ENCODE peak calls at places on chromosome 11, in six cellular contexts. J, L, S, A, D and O are unnamed samples. For H3K9me3, the result is how much of the 10 kb centered on the place peaks cover.

GRCh38 chr11:130476922-130477491 is 28.6 kb downstream of the ADAMTS15 start:
- DNase-seq in J (no peak), L (peak), S (no peak), A (no peak), D (no peak), O (no peak)

GRCh38 chr11:61056981-61057380 is 45.3 kb upstream of the CD5 start:
- DNase-seq in J (no peak), L (no peak), S (no peak), A (no peak), D (no peak), O (no peak)

GRCh38 chr11:256952-257737 is 20.4 kb downstream of the PSMD13 start:
- DNase-seq in J (no peak), L (no peak), S (no peak), A (no peak), D (no peak), O (no peak)

GRCh38 chr11:10742460-10743208 is 8.4 kb upstream of the CTR9 start:
- DNase-seq in J (peak), L (peak), S (no peak), A (no peak), D (no peak), O (peak)

GRCh38 chr11:58711832-58712231 is 19.9 kb downstream of the GLYAT start:
- DNase-seq in J (no peak), L (no peak), S (no peak), A (no peak), D (no peak), O (no peak)

GRCh38 chr11:130785376-130786110 is 130.7 kb downstream of the SNX19 start:
- DNase-seq in J (peak), L (no peak), S (peak), A (no peak), D (no peak), O (peak)

GRCh38 chr11:104700609-104701008 is 197.7 kb downstream of the CASP12 start:
- DNase-seq in J (peak), L (peak), S (no peak), A (no peak), D (no peak), O (peak)

GRCh38 chr11:19763315-19763714 is 50.7 kb downstream of the NAV2 start:
- DNase-seq in J (no peak), L (no peak), S (no peak), A (no peak), D (no peak), O (no peak)

GRCh38 chr11:62921573-62922188 is 518 bp upstream of the CHRM1 start:
- DNase-seq in J (no peak), L (peak), S (no peak), A (no peak), D (no peak), O (peak)

GRCh38 chr11:94128171-94128745 is 383 bp upstream of the PANX1 start:
- DNase-seq in J (no peak), L (no peak), S (no peak), A (no peak), D (no peak), O (no peak)

GRCh38 chr11:72589802-72590761 is 84.1 kb downstream of the PDE2A start:
- DNase-seq in J (peak), L (peak), S (peak), A (peak), D (no peak), O (no peak)

GRCh38 chr11:75513250-75513649 is 12.5 kb downstream of the GDPD5 start:
- DNase-seq in J (no peak), L (no peak), S (no peak), A (no peak), D (no peak), O (peak)

GRCh38 chr11:126153999-126154398 is 57.5 kb downstream of the RPUSD4 start:
- DNase-seq in J (peak), L (no peak), S (peak), A (no peak), D (no peak), O (peak)

GRCh38 chr11:69444381-69445130 is 36.9 kb upstream of the LINC01488 start:
- DNase-seq in J (peak), L (peak), S (no peak), A (peak), D (no peak), O (peak)

GRCh38 chr11:69443138-69443967 is 38.1 kb upstream of the LINC01488 start:
- DNase-seq in J (peak), L (peak), S (peak), A (peak), D (peak), O (peak)

GRCh38 chr11:69443968-69444364 is 37.5 kb upstream of the LINC01488 start:
- DNase-seq in J (peak), L (no peak), S (no peak), A (no peak), D (no peak), O (peak)

GRCh38 chr11:69446108-69446507 is 35.4 kb upstream of the LINC01488 start:
- DNase-seq in J (no peak), L (no peak), S (no peak), A (no peak), D (no peak), O (no peak)

GRCh38 chr11:69445131-69445470 is 36.4 kb upstream of the LINC01488 start:
- DNase-seq in J (no peak), L (no peak), S (no peak), A (no peak), D (no peak), O (no peak)
- H3K18ac ChIP-seq in J (peak), L (peak), S (peak), A (no peak), D (no peak), O (no peak)

GRCh38 chr11:45858751-45859398 is 11.6 kb downstream of the CRY2 start:
- DNase-seq in J (no peak), L (no peak), S (no peak), A (no peak), D (no peak), O (no peak)
- H3K9ac ChIP-seq in J (peak), L (no peak), S (peak), A (no peak), D (no peak), O (peak)

GRCh38 chr11:2662430-2663299 is 37.1 kb downstream of the KCNQ1OT1 start:
- DNase-seq in J (no peak), L (no peak), S (no peak), A (no peak), D (no peak), O (no peak)
- H3K9me3 ChIP-seq in J (half or more), L (under half), S (under half), A (under half), D (half or more), O (under half)

GRCh38 chr11:26144309-26144690 is 187.6 kb upstream of the ANO3 start:
- DNase-seq in J (no peak), L (peak), S (no peak), A (no peak), D (no peak), O (no peak)
- H3K18ac ChIP-seq in J (no peak), L (no peak), S (no peak), A (no peak), D (no peak), O (no peak)

DNA sequence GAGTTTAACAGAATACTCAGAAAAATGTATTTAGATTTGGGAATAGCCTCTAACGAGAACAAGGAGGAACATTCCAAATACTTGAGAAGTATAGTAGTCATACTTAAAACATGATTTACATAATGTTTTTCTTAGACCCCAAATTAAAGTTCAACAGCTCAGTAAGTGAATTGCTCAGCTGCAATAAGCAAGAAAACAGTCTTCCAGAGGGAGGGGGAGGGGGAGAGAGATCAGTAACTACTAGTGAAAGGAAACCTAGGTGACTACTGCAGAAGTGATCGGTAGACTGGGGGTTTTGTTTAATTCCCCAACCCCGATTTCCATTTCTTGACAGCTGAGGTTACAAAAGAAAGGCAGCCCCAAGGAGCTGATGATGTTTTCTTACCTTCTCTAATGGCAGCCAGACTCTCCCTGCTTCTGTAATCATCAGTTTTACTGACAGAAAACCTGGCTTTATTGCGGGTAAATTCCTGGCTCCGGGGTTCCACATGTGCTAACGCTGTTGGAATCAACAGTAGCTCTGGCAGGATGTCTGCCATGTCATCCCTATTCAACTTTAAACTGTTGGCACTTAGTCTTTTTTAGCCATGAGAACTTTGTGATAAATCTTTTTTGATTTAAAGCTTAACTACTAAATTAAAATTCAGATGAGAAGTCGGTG is 82.4 kb upstream of the BIRC3 start:
- DNase-seq in J (no peak), L (no peak), S (no peak), A (no peak), D (no peak), O (no peak)
- H3K9ac ChIP-seq in J (no peak), L (no peak), S (no peak), A (no peak), D (no peak), O (no peak)

DNA sequence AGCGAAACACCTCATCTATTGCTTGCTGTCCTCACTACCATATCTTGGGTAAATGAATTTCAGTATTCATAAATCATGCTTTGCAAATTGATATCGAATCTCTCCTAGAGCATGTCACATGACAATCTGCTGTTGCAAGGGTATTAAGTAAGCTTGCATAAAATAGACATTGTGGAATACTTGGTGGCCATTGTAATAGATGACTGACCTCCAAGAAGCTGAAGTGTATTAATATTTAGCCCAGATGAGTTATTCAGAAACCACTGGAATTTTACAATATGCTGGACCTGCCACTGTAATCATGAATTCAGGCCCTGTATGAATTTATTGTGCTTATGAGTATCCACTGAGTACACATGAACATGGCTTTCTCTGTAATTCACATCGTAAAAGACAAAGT is 289.7 kb upstream of the ARHGAP42 start:
- DNase-seq in J (no peak), L (no peak), S (no peak), A (no peak), D (no peak), O (no peak)
- H3K9me3 ChIP-seq in J (under half), L (under half), S (under half), A (under half), D (under half), O (under half)

DNA sequence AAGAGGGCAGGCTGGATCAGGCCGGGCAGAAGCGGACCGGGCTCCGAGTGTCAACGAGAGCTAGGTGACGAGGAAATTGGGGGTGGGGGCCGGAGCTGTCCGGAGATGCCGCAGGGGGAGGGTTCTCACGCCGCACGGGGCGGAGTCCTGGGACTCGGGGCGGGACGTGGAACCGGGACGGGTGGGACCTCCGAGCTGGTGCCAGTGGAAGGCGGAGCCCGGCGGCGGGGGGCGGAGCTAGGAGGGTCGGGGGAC is 207 bp downstream of the FKBP2 start:
- DNase-seq in J (no peak), L (no peak), S (no peak), A (no peak), D (no peak), O (no peak)
- H3K18ac ChIP-seq in J (peak), L (peak), S (peak), A (peak), D (peak), O (peak)

DNA sequence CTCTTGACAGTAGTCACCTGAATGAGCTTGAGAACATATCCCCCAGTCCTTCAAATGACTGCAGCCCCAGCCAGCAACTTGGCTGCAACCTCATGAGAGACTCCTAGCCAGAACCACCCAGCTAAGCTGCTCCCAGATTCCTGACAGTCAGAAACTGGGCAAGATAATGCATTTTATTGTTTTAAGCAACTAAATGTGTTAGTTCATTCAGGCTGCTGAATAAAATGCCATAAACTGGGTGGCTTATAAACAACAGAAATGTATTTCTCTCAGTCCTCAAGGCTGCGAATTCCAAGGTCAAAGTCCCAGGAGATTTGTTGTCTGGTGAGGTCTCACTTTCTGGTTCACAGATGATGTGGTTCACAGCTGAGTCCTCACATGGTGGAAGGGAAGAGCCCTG is 5.8 kb upstream of the PAMR1 start:
- DNase-seq in J (no peak), L (no peak), S (no peak), A (no peak), D (no peak), O (no peak)
- H3K9ac ChIP-seq in J (peak), L (no peak), S (no peak), A (no peak), D (no peak), O (no peak)

GRCh38 chr11:95944623-95945022 is 20.7 kb upstream of the MTMR2 start:
- DNase-seq in J (no peak), L (no peak), S (no peak), A (no peak), D (no peak), O (no peak)

GRCh38 chr11:95950905-95951304 is 27.0 kb upstream of the MTMR2 start:
- DNase-seq in J (no peak), L (no peak), S (no peak), A (no peak), D (no peak), O (no peak)

DNA sequence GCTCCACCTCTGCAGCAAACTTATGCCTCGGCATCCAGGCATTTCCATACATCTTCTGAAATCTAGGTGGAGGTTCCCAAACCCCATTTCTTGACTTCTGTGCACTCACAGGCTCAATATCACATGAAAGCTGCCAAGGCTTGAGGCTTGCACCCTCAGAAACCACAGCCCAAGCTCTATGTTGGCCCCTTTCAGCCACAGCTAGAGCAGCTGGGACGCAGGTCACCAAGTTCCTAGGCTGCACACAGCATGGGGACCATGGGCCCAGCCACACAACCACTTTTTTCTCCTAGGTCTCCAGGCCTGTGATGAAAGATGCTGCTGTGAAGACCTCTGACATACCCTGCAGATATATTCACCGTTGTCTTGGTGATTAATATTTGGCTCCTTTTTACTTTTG is 24.7 kb upstream of the MTMR2 start:
- DNase-seq in J (no peak), L (no peak), S (no peak), A (no peak), D (no peak), O (no peak)
- H3K9me3 ChIP-seq in J (under half), L (under half), S (under half), A (under half), D (under half), O (under half)

GRCh38 chr11:84103096-84103495 is 816.9 kb upstream of the CCDC90B start:
- DNase-seq in J (no peak), L (no peak), S (peak), A (no peak), D (no peak), O (no peak)

GRCh38 chr11:84091212-84091986 is 805.2 kb upstream of the CCDC90B start:
- DNase-seq in J (no peak), L (no peak), S (no peak), A (peak), D (no peak), O (no peak)

GRCh38 chr11:84097186-84097585 is 811.0 kb upstream of the CCDC90B start:
- DNase-seq in J (no peak), L (no peak), S (no peak), A (no peak), D (no peak), O (no peak)
- H3K18ac ChIP-seq in J (no peak), L (no peak), S (no peak), A (no peak), D (no peak), O (no peak)